ENCODE peak calls at places on chromosomes 2 and 18, in seven cellular contexts. Z is heart left ventricle, I is esophagus muscularis mucosa, N is uterus, D is breast epithelium, H is tibial nerve, C is A549. R is an unnamed sample.

GRCh38 chr2:119694470-119694993 is 15.5 kb downstream of the TMEM177 start:
- DNase-seq in D (no peak), Z (no peak), N (no peak), I (no peak), H (no peak), C (no peak), R (no peak)

GRCh38 chr2:217987391-217987790 is 15.4 kb downstream of the TNS1 start:
- DNase-seq in I (no peak), D (no peak), H (no peak), C (no peak), Z (no peak), N (no peak), R (no peak)

GRCh38 chr2:26529406-26530070 is 51.6 kb upstream of the OTOF start:
- DNase-seq in H (no peak), I (no peak), D (no peak), Z (no peak), C (no peak), N (no peak), R (no peak)

GRCh38 chr2:69036926-69037325 is 23.9 kb downstream of the ANTXR1 start:
- DNase-seq in Z (no peak), I (peak; percentile 66), H (no peak), D (peak; percentile 35), N (no peak), C (no peak), R (no peak)

GRCh38 chr18:44579028-44579692 is 101.5 kb upstream of the SETBP1 start:
- DNase-seq in H (no peak), C (peak; percentile 26), N (no peak), D (no peak), Z (no peak), I (no peak), R (no peak)

GRCh38 chr2:180238729-180239128 is 231.6 kb upstream of the CWC22 start:
- DNase-seq in C (no peak), Z (no peak), I (no peak), D (no peak), N (no peak), H (no peak), R (no peak)

GRCh38 chr2:58042486-58042970 is 4.1 kb upstream of the VRK2 start:
- DNase-seq in I (no peak), H (no peak), Z (no peak), D (no peak), N (no peak), C (peak; percentile 92), R (peak; percentile 19)

GRCh38 chr18:11851156-11852047 is at the start of gene CHMP1B:
- DNase-seq in H (peak; percentile 98), Z (peak; percentile 98), C (peak; percentile 95), I (peak; percentile 99), N (peak; percentile 98), D (peak; percentile 97), R (peak; percentile 78)

GRCh38 chr2:406876-407275 is 119.0 kb upstream of the ALKAL2 start:
- DNase-seq in D (no peak), N (no peak), H (no peak), Z (no peak), I (peak; percentile 62), C (no peak), R (no peak)

GRCh38 chr18:79912409-79912991 is 39.0 kb downstream of the SLC66A2 start:
- DNase-seq in H (no peak), Z (no peak), D (peak; percentile 14), N (no peak), C (no peak), I (peak; percentile 87), R (no peak)

GRCh38 chr2:31764169-31764568 is 183.4 kb upstream of the SRD5A2 start:
- DNase-seq in Z (no peak), H (no peak), N (no peak), I (no peak), D (no peak), C (no peak), R (no peak)

GRCh38 chr2:58072102-58072501 is 25.5 kb downstream of the VRK2 start:
- DNase-seq in C (no peak), D (no peak), N (no peak), I (no peak), H (no peak), Z (no peak), R (no peak)

GRCh38 chr18:69636529-69637301 is 236.0 kb downstream of the DOK6 start:
- DNase-seq in N (no peak), I (no peak), Z (no peak), D (no peak), H (no peak), C (no peak), R (no peak)

GRCh38 chr2:173568054-173568453 is 213.4 kb downstream of the CDCA7 start:
- DNase-seq in I (no peak), C (peak; percentile 65), D (no peak), N (no peak), Z (peak; percentile 31), H (peak; percentile 19), R (no peak)

GRCh38 chr2:150679456-150680120 is 192.1 kb upstream of the RND3 start:
- DNase-seq in N (no peak), I (no peak), Z (no peak), H (no peak), C (no peak), D (no peak), R (no peak)

GRCh38 chr2:23235292-23235691 is 149.7 kb upstream of the KLHL29 start:
- DNase-seq in Z (no peak), D (no peak), C (no peak), H (no peak), N (no peak), I (peak; percentile 57), R (peak; percentile 27)

GRCh38 chr18:66329716-66330115 is 274.2 kb downstream of the CDH19 start:
- DNase-seq in I (no peak), D (no peak), N (no peak), C (no peak), H (no peak), Z (no peak), R (no peak)

GRCh38 chr18:9356969-9357368 is 22.4 kb downstream of the TWSG1 start:
- DNase-seq in C (no peak), H (no peak), D (no peak), N (no peak), I (no peak), Z (no peak), R (no peak)

GRCh38 chr2:163155279-163155883 is 316.8 kb upstream of the KCNH7 start:
- DNase-seq in D (no peak), N (no peak), H (peak; percentile 7), Z (no peak), I (no peak), C (peak; percentile 44), R (no peak)

GRCh38 chr2:439540-440465 is 151.9 kb upstream of the ALKAL2 start:
- DNase-seq in I (no peak), Z (no peak), N (no peak), C (no peak), D (peak; percentile 29), H (peak; percentile 56), R (no peak)

GRCh38 chr2:70360661-70361316 is 58.9 kb upstream of the FAM136A start:
- DNase-seq in Z (no peak), H (no peak), N (no peak), I (no peak), C (peak; percentile 66), D (no peak), R (no peak)

GRCh38 chr2:159758686-159759085 is 39.3 kb downstream of the CD302 start:
- DNase-seq in N (no peak), I (no peak), D (no peak), H (no peak), C (peak; percentile 75), Z (no peak), R (no peak)

GRCh38 chr2:99337164-99337930 is at the start of gene EIF5B:
- DNase-seq in D (peak; percentile 89), Z (peak; percentile 96), N (peak; percentile 93), I (peak; percentile 98), H (peak; percentile 84), C (peak; percentile 97), R (peak; percentile 89)

GRCh38 chr2:99340669-99341236 is 3.6 kb downstream of the EIF5B start:
- DNase-seq in I (no peak), N (no peak), D (no peak), C (peak; percentile 17), Z (no peak), H (no peak), R (no peak)

GRCh38 chr2:99337931-99338580 is 867 bp downstream of the EIF5B start:
- DNase-seq in Z (no peak), H (no peak), N (no peak), I (no peak), D (no peak), C (peak; percentile 10), R (no peak)

GRCh38 chr2:99336780-99337163 is 417 bp upstream of the EIF5B start:
- DNase-seq in N (no peak), C (no peak), D (no peak), I (no peak), H (no peak), Z (no peak), R (no peak)

DNA sequence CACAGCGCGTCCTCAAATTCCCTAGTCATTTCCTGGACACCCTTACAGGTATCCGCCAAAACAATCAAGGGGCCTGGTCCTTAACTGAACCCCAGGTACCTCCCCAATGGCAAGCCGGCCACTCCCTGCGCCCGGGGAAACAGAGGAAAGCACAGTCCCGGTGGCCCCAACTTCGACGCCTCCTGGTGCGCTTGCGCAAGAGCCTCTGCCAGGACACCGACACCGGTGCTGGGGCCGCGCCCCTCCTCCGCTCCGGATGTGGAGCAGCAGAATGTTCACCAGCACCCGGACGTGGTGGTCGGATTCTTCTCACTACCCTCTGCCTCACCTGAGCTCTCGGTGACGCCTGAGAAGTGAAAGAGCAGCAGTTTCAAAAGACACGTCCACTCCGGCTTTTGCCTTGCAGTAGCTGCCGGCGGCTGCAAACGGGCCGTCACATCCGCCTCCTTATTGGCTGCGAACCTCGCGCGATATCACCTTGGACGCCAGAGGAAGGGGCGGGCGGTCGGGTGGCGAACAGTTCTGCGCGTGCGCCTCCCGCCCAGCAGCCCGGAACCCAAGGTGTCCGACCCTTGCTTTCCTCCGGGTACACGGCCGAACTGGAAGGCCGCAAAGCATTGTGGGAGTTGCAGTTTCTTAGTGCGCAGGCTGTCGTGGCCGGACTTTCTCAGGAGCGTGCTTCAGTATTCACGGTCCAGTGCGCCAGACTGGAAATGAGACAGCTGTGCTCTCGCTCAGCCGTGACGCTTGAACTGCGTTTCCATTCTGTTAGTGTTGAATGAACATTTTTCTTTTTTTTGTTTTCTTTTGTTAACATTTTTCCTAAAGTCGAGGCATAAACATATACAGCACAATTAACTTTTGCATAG is at the start of gene TXNDC9:
- DNase-seq in H (peak; percentile 99), D (peak; percentile 98), C (peak; percentile 100), Z (peak; percentile 99), I (peak; percentile 99), N (peak; percentile 99), R (peak; percentile 78)
- TF ChIP-seq POLR2A in H (no peak), D (peak; percentile 13), C (peak; percentile 76), Z (no peak), I (peak; percentile 2), N (peak; percentile 11), R (peak; percentile 59)

GRCh38 chr2:43221660-43222471 is 4.5 kb downstream of the ZFP36L2 start:
- DNase-seq in N (peak; percentile 94), D (peak; percentile 89), Z (peak; percentile 91), C (peak; percentile 91), I (peak; percentile 98), H (peak; percentile 89), R (peak; percentile 98)
- TF ChIP-seq POLR2A in N (peak; percentile 35), D (peak; percentile 52), Z (no peak), C (peak; percentile 29), I (peak; percentile 71), H (peak; percentile 43), R (no peak)

GRCh38 chr2:20421336-20421987 is 25.4 kb upstream of the RHOB start:
- DNase-seq in I (no peak), N (no peak), Z (no peak), D (no peak), C (no peak), H (no peak), R (no peak)
- TF ChIP-seq POLR2A in I (no peak), N (no peak), Z (no peak), D (no peak), C (no peak), H (no peak), R (no peak)

GRCh38 chr18:50967714-50968661 is at the start of gene ELAC1:
- DNase-seq in Z (peak; percentile 76), H (peak; percentile 44), I (peak; percentile 95), N (peak; percentile 62), D (peak; percentile 56), C (peak; percentile 82), R (peak; percentile 61)
- TF ChIP-seq POLR2A in Z (no peak), H (peak; percentile 83), I (peak; percentile 89), N (peak; percentile 35), D (peak; percentile 37), C (peak; percentile 77), R (peak; percentile 83)

R was measured in H54.